ENCODE peak calls at places on chromosomes 7 and 10, in four cellular contexts. V is endothelial cell; D is DND-41; G is activated T-helper 9 cell treated with anti-CD3 and anti-CD28 coated beads, Interleukin-2, amount 50 U/mL, for 16 hours. Z is an unnamed sample.

GRCh38 chr10:96998329-96998888 is 166.3 kb downstream of the LCOR start:
- DNase-seq in V (no peak), G (no peak), D (no peak), Z (no peak)

GRCh38 chr10:124064676-124065075 is 28.7 kb downstream of the CHST15 start:
- DNase-seq in V (no peak), G (no peak), D (peak), Z (no peak)

GRCh38 chr10:29658984-29659769 is 24.4 kb upstream of the SVIL start:
- DNase-seq in G (peak), V (peak), D (peak), Z (no peak)

GRCh38 chr7:74449809-74450397 is 3.8 kb upstream of the GTF2IRD1 start:
- DNase-seq in G (peak), D (peak), V (peak), Z (peak)

GRCh38 chr7:70728873-70729552 is 402.9 kb upstream of the GALNT17 start:
- DNase-seq in V (no peak), D (peak), G (no peak), Z (peak)

GRCh38 chr7:128406147-128406985 is 3.4 kb downstream of the IMPDH1 start:
- DNase-seq in G (no peak), D (no peak), V (peak), Z (no peak)

GRCh38 chr10:23344251-23344841 is at the start of gene C10orf67:
- DNase-seq in D (no peak), V (peak), G (no peak), Z (peak)

GRCh38 chr10:3056280-3057037 is 10.9 kb upstream of the PFKP start:
- DNase-seq in G (no peak), V (no peak), D (no peak), Z (no peak)

GRCh38 chr10:49571419-49571818 is 32.5 kb upstream of the ERCC6 start:
- DNase-seq in G (no peak), D (no peak), V (no peak), Z (no peak)

GRCh38 chr7:91082854-91083495 is 181.3 kb upstream of the FZD1 start:
- DNase-seq in D (no peak), G (no peak), V (no peak), Z (no peak)

GRCh38 chr10:5566606-5567005 is 41.8 kb downstream of the CALML3 start:
- DNase-seq in V (no peak), D (no peak), G (no peak), Z (peak)

GRCh38 chr7:3897430-3898385 is 596.7 kb downstream of the SDK1 start:
- DNase-seq in G (peak), D (peak), V (peak), Z (no peak)

GRCh38 chr7:110568388-110568787 is 522.5 kb upstream of the LRRN3 start:
- DNase-seq in V (no peak), D (no peak), G (no peak), Z (no peak)